ENCODE peak calls at places on chromosomes 11 and 22, in four cellular contexts. N is lower lobe of right lung, L is neuronal stem cell, H is A549. X is an unnamed sample. For H3K4me1, the result is how much of the 10 kb centered on the place peaks cover.

GRCh38 chr11:64226507-64227051 is 505 bp downstream of the NUDT22 start:
- DNase-seq in N (peak), L (no peak), H (no peak), X (no peak)

GRCh38 chr11:57476883-57477506 is 16.7 kb downstream of the RTN4RL2 start:
- DNase-seq in N (peak), H (peak), L (no peak), X (no peak)

GRCh38 chr22:37909756-37910155 is 3.7 kb downstream of the MICALL1 start:
- DNase-seq in N (no peak), H (no peak), L (no peak), X (no peak)

GRCh38 chr11:8631395-8632110 is 37.5 kb upstream of the STK33 start:
- DNase-seq in L (no peak), N (no peak), H (no peak), X (peak)

GRCh38 chr11:79150966-79151365 is 289.9 kb downstream of the TENM4 start:
- DNase-seq in H (no peak), L (no peak), N (no peak), X (no peak)

GRCh38 chr11:47152953-47153950 is 23.4 kb downstream of the ARFGAP2 start:
- DNase-seq in H (peak), N (peak), L (peak), X (peak)

GRCh38 chr11:66473167-66473566 is 6.5 kb downstream of the PELI3 start:
- DNase-seq in N (no peak), L (no peak), H (no peak), X (no peak)

GRCh38 chr22:48622891-48623545 is 1204.7 kb downstream of the BRD1 start:
- DNase-seq in H (no peak), L (no peak), N (no peak), X (no peak)

DNA sequence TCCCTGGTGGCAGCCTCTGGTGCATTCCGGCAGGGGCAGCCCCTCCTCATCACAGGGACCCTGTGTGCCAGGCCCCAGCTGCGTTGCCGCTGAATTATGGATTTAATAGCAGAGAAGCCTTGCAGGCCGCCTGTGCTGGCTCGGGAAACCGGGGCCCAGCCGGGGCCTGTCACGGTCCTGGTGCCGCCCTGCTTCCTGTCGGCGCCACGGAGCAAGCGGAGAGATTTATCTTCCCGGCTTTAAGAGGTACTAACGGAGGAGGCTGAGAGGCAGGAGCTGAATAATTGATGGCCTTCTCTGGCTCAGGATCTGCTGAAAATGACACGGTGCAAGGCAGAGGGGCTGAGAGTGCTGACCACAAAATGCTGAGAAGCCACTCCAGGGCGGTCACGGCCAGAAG is 54.0 kb upstream of the CCDC188 start:
- DNase-seq in H (no peak), N (no peak), L (no peak), X (no peak)
- H3K4me1 ChIP-seq in H (under half), N (under half), L (under half), X (under half)

GRCh38 chr11:132734217-132734616 is 798.1 kb downstream of the OPCML start:
- DNase-seq in N (no peak), H (no peak), L (no peak), X (no peak)
- H3K27ac ChIP-seq in N (no peak), H (no peak), L (no peak), X (no peak)

DNA sequence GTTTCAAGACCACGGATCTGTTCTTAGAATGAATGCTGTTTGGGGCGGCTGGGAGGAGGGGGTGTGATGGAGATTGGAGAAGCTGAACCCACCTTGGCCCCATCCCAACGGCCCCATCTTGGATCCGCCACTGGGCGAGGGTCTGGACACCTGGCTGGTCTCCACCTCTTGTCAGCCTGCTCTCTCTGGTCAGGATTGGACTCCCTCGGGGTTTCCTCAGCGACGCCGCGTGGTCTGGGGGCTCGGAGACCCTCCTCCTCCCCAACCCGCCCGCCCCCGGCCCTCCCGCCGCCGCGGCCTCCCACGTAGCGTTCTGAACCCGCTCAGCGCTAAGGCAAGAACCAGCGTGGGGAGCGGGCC is 4.3 kb upstream of the FLI1 start:
- DNase-seq in H (no peak), N (no peak), L (no peak), X (no peak)
- H3K4me1 ChIP-seq in H (under half), N (half or more), L (under half), X (under half)

DNA sequence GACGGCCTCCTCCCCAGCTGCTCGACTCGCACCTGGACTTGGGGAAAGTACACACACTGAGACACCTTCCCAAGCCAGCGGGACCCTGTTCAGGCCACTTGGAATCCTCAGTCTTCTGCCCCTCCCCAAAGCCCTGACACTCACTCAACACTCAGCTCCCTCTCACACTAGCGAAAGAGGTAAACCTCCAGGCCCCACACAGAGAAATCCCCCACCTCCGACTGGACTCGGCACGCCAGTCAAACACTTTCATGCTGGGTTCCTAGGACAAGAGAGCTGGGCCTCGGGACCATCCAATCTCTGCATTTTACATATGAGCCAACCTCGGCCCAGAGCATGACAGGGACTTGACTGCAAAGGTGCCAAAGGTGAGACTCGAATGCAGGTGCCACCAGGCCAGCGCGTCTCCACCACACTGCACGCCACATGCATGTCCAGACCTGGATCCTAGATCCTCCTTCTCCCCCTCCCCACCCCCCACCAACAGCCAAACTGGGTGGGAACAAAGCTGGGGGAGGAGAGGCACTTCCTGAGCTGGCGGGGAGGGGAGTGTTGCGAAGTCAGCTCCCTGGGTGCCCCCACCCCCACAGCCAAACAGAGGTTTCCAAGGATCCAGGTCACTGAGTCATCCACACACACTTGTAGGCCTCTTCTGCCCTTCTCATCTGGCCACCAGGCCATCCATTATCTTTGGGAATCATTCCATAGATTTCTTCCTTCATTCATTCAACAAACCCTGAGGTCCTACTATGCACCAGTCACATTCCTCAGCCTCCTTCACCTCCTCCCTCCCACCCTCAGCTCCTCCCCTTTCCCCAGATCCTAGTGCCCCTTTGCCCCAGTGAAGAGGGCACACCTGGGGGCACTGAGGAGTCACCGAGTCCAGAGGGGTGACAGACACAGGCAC is 10.7 kb upstream of the CD5 start:
- DNase-seq in N (no peak), L (no peak), H (no peak), X (no peak)
- H3K27ac ChIP-seq in N (peak), L (no peak), H (no peak), X (no peak)

DNA sequence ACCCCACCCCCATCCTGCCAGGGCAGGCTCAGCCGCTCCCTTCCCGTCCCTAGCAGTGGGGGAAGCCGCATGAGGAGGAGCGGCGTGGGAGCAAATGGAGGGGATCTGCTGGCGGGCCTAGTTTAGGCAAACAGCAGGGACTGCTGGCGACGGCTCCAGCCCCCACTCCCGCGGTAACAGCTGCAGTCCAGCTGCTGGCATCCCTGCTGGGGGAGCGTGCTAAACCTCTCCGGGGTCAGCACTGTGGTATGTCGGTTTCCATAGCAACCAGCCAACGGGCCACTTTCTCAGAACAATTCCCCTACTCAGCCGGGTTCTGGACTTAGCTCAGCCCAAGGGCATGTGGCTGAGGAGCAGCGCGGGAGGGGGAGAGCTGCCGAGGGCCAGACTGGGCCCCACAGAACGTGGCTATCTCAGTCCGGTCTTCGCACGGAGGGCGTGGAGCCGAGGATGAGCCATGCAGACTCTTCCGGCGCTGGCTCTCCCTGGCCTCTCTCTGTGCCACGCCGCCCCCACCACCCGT is 98.8 kb downstream of the PKNOX2 start:
- DNase-seq in N (peak), L (peak), H (no peak), X (peak)
- H3K4me1 ChIP-seq in N (under half), L (under half), H (under half), X (under half)

GRCh38 chr22:31852691-31853370 is 91.5 kb upstream of the YWHAH start:
- DNase-seq in H (no peak), L (no peak), N (no peak), X (no peak)

GRCh38 chr22:31853736-31854500 is 90.4 kb upstream of the YWHAH start:
- DNase-seq in L (no peak), N (no peak), H (no peak), X (no peak)

GRCh38 chr22:31861226-31861840 is 83.0 kb upstream of the YWHAH start:
- DNase-seq in N (no peak), L (no peak), H (no peak), X (no peak)

DNA sequence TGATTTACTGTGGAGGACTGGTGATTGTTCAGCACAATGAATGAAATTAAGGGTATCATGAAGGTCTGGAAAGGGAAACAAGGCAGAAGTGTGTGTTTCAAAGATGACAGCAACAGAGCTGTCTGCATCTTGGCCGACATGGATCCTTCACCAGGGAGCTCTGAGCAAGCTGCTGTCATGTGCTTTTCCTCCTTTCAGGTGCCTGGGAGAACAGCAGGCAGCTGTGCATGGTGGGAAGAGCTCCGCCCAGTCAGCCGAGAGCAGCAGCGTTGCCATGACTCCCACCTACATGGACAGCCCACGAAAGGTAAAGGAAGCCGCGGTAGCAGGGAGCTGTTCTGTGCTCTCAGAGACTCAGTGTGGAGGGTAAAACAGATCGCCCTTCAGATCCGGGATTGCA is 87.1 kb upstream of the YWHAH start:
- DNase-seq in H (no peak), L (peak), N (no peak), X (no peak)
- H3K27ac ChIP-seq in H (no peak), L (peak), N (no peak), X (no peak)

GRCh38 chr22:34620832-34621231 is 445.1 kb upstream of the ISX start:
- DNase-seq in L (no peak), H (no peak), N (no peak), X (no peak)

GRCh38 chr22:34622602-34623001 is 443.4 kb upstream of the ISX start:
- DNase-seq in H (no peak), L (no peak), N (no peak), X (no peak)

GRCh38 chr22:34623580-34623979 is 442.4 kb upstream of the ISX start:
- DNase-seq in N (no peak), H (no peak), L (no peak), X (no peak)
- H3K4me1 ChIP-seq in N (under half), H (under half), L (under half), X (under half)

GRCh38 chr11:128300785-128301184 is 286.6 kb downstream of the ETS1 start:
- DNase-seq in L (no peak), N (no peak), H (no peak), X (no peak)

GRCh38 chr11:128297805-128298204 is 289.6 kb downstream of the ETS1 start:
- DNase-seq in H (no peak), L (no peak), N (no peak), X (no peak)

GRCh38 chr11:128297111-128297651 is 290.2 kb downstream of the ETS1 start:
- DNase-seq in H (no peak), L (no peak), N (no peak), X (peak)

GRCh38 chr11:128298271-128298670 is 289.1 kb downstream of the ETS1 start:
- DNase-seq in N (no peak), H (no peak), L (no peak), X (peak)

DNA sequence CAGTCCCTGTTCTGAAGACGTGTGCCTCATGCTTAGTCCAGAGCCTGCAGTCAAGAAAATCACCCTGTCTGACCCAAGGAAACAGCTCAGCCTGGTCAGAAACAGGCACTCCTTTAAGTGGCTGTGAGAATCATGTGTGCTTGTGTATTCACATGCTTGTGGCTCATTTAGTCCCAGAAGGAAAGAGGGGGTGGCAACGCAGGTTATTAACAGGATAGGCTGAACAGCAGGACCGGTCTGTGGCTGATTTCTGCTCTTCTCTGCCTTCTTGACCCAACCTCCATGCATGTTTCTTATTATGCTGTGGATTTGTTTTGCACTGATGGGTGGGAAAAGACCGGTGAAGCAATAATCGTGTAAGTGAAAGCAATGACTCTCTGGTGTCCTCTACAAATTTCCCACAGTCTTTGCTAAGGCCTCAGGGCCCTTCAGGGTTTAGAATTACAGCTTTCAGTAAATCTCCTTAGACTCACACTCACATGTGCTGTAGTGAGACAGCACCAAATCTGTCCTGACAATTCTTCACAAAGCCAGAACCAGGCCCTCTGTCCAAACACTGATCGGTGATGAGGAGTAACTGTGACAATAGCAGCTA is 288.1 kb downstream of the ETS1 start:
- DNase-seq in N (no peak), H (no peak), L (no peak), X (no peak)
- H3K27ac ChIP-seq in N (peak), H (no peak), L (no peak), X (peak)